ENCODE peak calls at places on chromosome 15, in eight cellular contexts. I, A, K, D, L, G, X and F are unnamed samples.

GRCh38 chr15:88401972-88402656 is 65.1 kb downstream of the MRPL46 start:
- DNase-seq in K (no peak), A (peak; percentile 6), G (no peak), L (no peak), D (peak; percentile 23), X (no peak), I (no peak), F (no peak)

GRCh38 chr15:66923438-66923881 is 141.9 kb upstream of the SMAD3 start:
- DNase-seq in D (peak; percentile 88), X (no peak), K (peak; percentile 43), L (peak; percentile 23), A (peak; percentile 44), I (no peak), G (no peak), F (no peak)

GRCh38 chr15:57224664-57225063 is 151.6 kb upstream of the CGNL1 start:
- DNase-seq in L (no peak), X (no peak), A (peak; percentile 4), G (no peak), K (no peak), D (no peak), I (peak; percentile 79), F (peak; percentile 64)

GRCh38 chr15:90934949-90935751 is at the start of gene UNC45A:
- DNase-seq in D (peak; percentile 97), G (peak; percentile 99), X (peak; percentile 61), A (peak; percentile 94), I (peak; percentile 73), K (peak; percentile 96), L (peak; percentile 96), F (no peak)

GRCh38 chr15:88302373-88302772 is 45.8 kb upstream of the NTRK3 start:
- DNase-seq in I (no peak), A (no peak), L (no peak), D (no peak), X (no peak), K (no peak), G (no peak), F (no peak)

GRCh38 chr15:69593488-69593887 is 140.9 kb downstream of the RPLP1 start:
- DNase-seq in I (no peak), K (no peak), L (no peak), X (no peak), A (no peak), G (no peak), D (peak; percentile 23), F (no peak)

GRCh38 chr15:98806275-98806895 is 158.0 kb downstream of the IGF1R start:
- DNase-seq in D (no peak), X (no peak), L (no peak), A (no peak), G (no peak), K (no peak), I (no peak), F (no peak)

GRCh38 chr15:83327041-83327440 is 42.6 kb upstream of the BNC1 start:
- DNase-seq in D (no peak), L (no peak), K (no peak), G (no peak), I (no peak), X (no peak), A (no peak), F (no peak)

GRCh38 chr15:73983773-73984172 is 8.3 kb downstream of the STOML1 start:
- DNase-seq in G (no peak), K (no peak), X (no peak), L (no peak), I (no peak), D (no peak), A (no peak), F (no peak)

GRCh38 chr15:57824186-57824585 is 117.7 kb downstream of the POLR2M start:
- DNase-seq in G (no peak), A (no peak), D (no peak), K (no peak), I (no peak), X (no peak), L (no peak), F (no peak)

GRCh38 chr15:39581501-39582285 is 814 bp downstream of the THBS1 start:
- DNase-seq in D (peak; percentile 73), X (no peak), K (peak; percentile 87), G (peak; percentile 85), I (peak; percentile 78), L (no peak), A (peak; percentile 21), F (peak; percentile 75)
- H3K4me3 ChIP-seq in D (peak overlapping the region; percentile 78), X (no peak overlapping the region), K (no peak overlapping the region), G (peak overlapping the region; percentile 47), I (peak overlapping the region; percentile 87), L (no peak overlapping the region), A (no peak overlapping the region), F (peak overlapping the region; percentile 68)

GRCh38 chr15:63678383-63678782 is 81.2 kb downstream of the FBXL22 start:
- DNase-seq in L (no peak), D (no peak), G (no peak), K (no peak), A (no peak), X (no peak), I (no peak), F (no peak)
- TF ChIP-seq CTCF in L (no peak), D (no peak), G (no peak), K (no peak), A (no peak), X (no peak), I (no peak), F (no peak)

GRCh38 chr15:78264304-78265136 is at the start of gene DNAJA4:
- DNase-seq in G (peak; percentile 88), L (peak; percentile 63), A (peak; percentile 75), I (peak; percentile 32), X (no peak), D (peak; percentile 76), K (peak; percentile 54), F (no peak)
- H3K4me3 ChIP-seq in G (peak within 1 kb of the TSS; percentile 55), L (peak within 1 kb of the TSS; percentile 54), A (peak within 1 kb of the TSS; percentile 79), I (peak within 1 kb of the TSS; percentile 53), X (peak within 1 kb of the TSS; percentile 79), D (peak within 1 kb of the TSS; percentile 61), K (peak within 1 kb of the TSS; percentile 28), F (peak within 1 kb of the TSS; percentile 49)

GRCh38 chr15:29430831-29431230 is 161.2 kb upstream of the NSMCE3 start:
- DNase-seq in G (no peak), I (no peak), L (no peak), K (no peak), D (no peak), A (no peak), X (no peak), F (no peak)

GRCh38 chr15:29433507-29433906 is 163.9 kb upstream of the NSMCE3 start:
- DNase-seq in G (no peak), X (no peak), L (no peak), I (no peak), D (no peak), A (no peak), K (no peak), F (no peak)

GRCh38 chr15:29430124-29430523 is 160.5 kb upstream of the NSMCE3 start:
- DNase-seq in A (no peak), G (no peak), K (no peak), I (no peak), L (no peak), X (no peak), D (no peak), F (no peak)

GRCh38 chr15:29433050-29433318 is 163.4 kb upstream of the NSMCE3 start:
- DNase-seq in I (no peak), G (no peak), A (no peak), L (no peak), X (no peak), D (no peak), K (no peak), F (no peak)

GRCh38 chr15:29432191-29433049 is 162.8 kb upstream of the NSMCE3 start:
- DNase-seq in G (no peak), I (no peak), X (no peak), A (no peak), L (no peak), K (no peak), D (no peak), F (no peak)
- TF ChIP-seq CTCF in G (no peak), I (no peak), X (no peak), A (no peak), L (no peak), K (no peak), D (no peak), F (no peak)

GRCh38 chr15:68204361-68204760 is 771 bp downstream of the CALML4 start:
- DNase-seq in A (no peak), I (no peak), K (no peak), D (no peak), X (no peak), L (no peak), G (no peak), F (no peak)
- H3K4me3 ChIP-seq in A (no peak overlapping the region), I (no peak overlapping the region), K (no peak overlapping the region), D (no peak overlapping the region), X (no peak overlapping the region), L (no peak overlapping the region), G (no peak overlapping the region), F (no peak overlapping the region)

GRCh38 chr15:29141206-29141907 is 128.3 kb downstream of the NSMCE3 start:
- DNase-seq in K (no peak), L (no peak), A (no peak), D (no peak), X (no peak), I (no peak), G (no peak), F (no peak)

GRCh38 chr15:29139072-29139471 is 130.6 kb downstream of the NSMCE3 start:
- DNase-seq in L (no peak), I (no peak), X (no peak), A (no peak), D (no peak), G (no peak), K (no peak), F (no peak)

GRCh38 chr15:29138260-29138659 is 131.4 kb downstream of the NSMCE3 start:
- DNase-seq in K (no peak), L (no peak), A (no peak), G (no peak), D (no peak), X (no peak), I (no peak), F (no peak)

GRCh38 chr15:29140475-29141172 is 129.0 kb downstream of the NSMCE3 start:
- DNase-seq in D (peak; percentile 57), X (no peak), K (no peak), G (no peak), A (no peak), L (no peak), I (no peak), F (no peak)

GRCh38 chr15:29139540-29140459 is 129.8 kb downstream of the NSMCE3 start:
- DNase-seq in L (peak; percentile 48), D (peak; percentile 83), I (peak; percentile 31), K (peak; percentile 70), A (peak; percentile 56), G (peak; percentile 86), X (no peak), F (no peak)
- TF ChIP-seq CTCF in L (peak; percentile 75), D (peak; percentile 74), I (peak; percentile 75), K (peak; percentile 78), A (peak; percentile 93), G (peak; percentile 78), X (peak; percentile 96), F (peak; percentile 91)

DNA sequence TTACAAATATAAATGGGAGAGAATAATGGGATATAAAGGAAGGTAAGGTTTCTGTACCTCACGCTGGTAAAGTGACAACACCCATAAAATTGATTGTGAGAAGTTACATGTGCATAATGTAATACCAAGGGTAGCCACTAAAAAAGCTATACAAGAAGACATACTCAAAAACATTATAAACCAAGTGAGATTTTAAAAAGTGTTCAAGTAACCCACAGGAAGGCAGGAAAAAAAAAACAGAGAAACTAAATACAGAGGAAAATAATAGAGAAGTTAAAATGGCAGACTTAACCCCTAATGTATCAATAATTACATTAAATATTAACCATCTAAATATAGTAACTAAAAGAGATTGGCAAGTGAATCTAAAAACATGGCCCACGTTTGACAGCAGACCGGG is 76.3 kb downstream of the PCSK6 start:
- DNase-seq in D (no peak), L (no peak), I (no peak), A (no peak), G (no peak), X (no peak), K (no peak), F (no peak)
- H3K4me3 ChIP-seq in D (no peak overlapping the region), L (no peak overlapping the region), I (no peak overlapping the region), A (no peak overlapping the region), G (no peak overlapping the region), X (no peak overlapping the region), K (no peak overlapping the region), F (no peak overlapping the region)

GRCh38 chr15:32994810-32995424 is 199.6 kb downstream of the FMN1 start:
- DNase-seq in G (no peak), A (peak; percentile 44), K (no peak), L (no peak), X (no peak), I (peak; percentile 63), D (peak; percentile 52), F (no peak)
- TF ChIP-seq CTCF in G (peak; percentile 46), A (peak; percentile 35), K (peak; percentile 50), L (peak; percentile 31), X (peak; percentile 40), I (peak; percentile 76), D (peak; percentile 68), F (peak; percentile 56)